ENCODE peak calls at places on chromosomes 4 and X, in five cellular contexts. U is GM12878, R is BJ, B is H7, F is left lung. T is an unnamed sample. For H3K27me3, the result is how much of the 10 kb centered on the place peaks cover.

GRCh38 chr4:145805490-145805889 is 125.5 kb downstream of the C4orf51 start:
- DNase-seq in U (no peak), R (no peak), B (no peak), F (no peak), T (no peak)

GRCh38 chrX:49042581-49043219 is 457 bp downstream of the TFE3 start:
- DNase-seq in U (no peak), R (no peak), B (no peak), F (no peak), T (no peak)

GRCh38 chr4:6342530-6343293 is 73.1 kb downstream of the WFS1 start:
- DNase-seq in U (no peak), R (no peak), B (no peak), F (peak), T (no peak)

GRCh38 chr4:155944516-155944915 is 9.2 kb downstream of the CTSO start:
- DNase-seq in U (no peak), R (no peak), B (no peak), F (no peak), T (no peak)

GRCh38 chr4:140423106-140423505 is 4.3 kb downstream of the CLGN start:
- DNase-seq in U (no peak), R (no peak), B (no peak), F (no peak), T (no peak)

GRCh38 chr4:54296548-54297203 is 67.6 kb downstream of the PDGFRA start:
- DNase-seq in U (no peak), R (no peak), B (no peak), F (no peak), T (no peak)

GRCh38 chr4:166422475-166422874 is 549.4 kb downstream of the TLL1 start:
- DNase-seq in U (no peak), R (peak), B (no peak), F (no peak), T (no peak)

GRCh38 chr4:111283066-111283677 is 660.3 kb upstream of the PITX2 start:
- DNase-seq in U (no peak), R (no peak), B (peak), F (peak), T (peak)

GRCh38 chrX:70132877-70133302 is 357 bp upstream of the IGBP1 start:
- DNase-seq in U (no peak), R (no peak), B (no peak), F (no peak), T (no peak)

GRCh38 chr4:168803727-168804126 is 206.3 kb downstream of the CBR4 start:
- DNase-seq in U (no peak), R (no peak), B (peak), F (no peak), T (no peak)

GRCh38 chr4:66930216-66930615 is 615.1 kb downstream of the CENPC start:
- DNase-seq in U (no peak), R (no peak), B (no peak), F (no peak), T (no peak)

GRCh38 chr4:182066037-182066436 is 177.2 kb upstream of the TENM3 start:
- DNase-seq in U (no peak), R (no peak), B (no peak), F (no peak), T (no peak)

GRCh38 chrX:22192419-22193086 is 80.2 kb upstream of the CBLL2 start:
- DNase-seq in U (peak), R (no peak), B (peak), F (peak), T (peak)

GRCh38 chr4:85544751-85545150 is 69.8 kb downstream of the ARHGAP24 start:
- DNase-seq in U (no peak), R (no peak), B (no peak), F (no peak), T (no peak)

GRCh38 chr4:111064342-111064993 is 441.6 kb upstream of the PITX2 start:
- DNase-seq in U (peak), R (peak), B (peak), F (no peak), T (no peak)

GRCh38 chrX:57132046-57132445 is 5.2 kb downstream of the SPIN2A start:
- DNase-seq in U (no peak), R (no peak), B (no peak), F (no peak), T (no peak)

GRCh38 chrX:20974326-20974725 is 399.9 kb upstream of the CNKSR2 start:
- DNase-seq in U (no peak), R (no peak), B (no peak), F (no peak), T (no peak)

GRCh38 chr4:54998991-54999390 is 126.4 kb downstream of the KDR start:
- DNase-seq in U (no peak), R (no peak), B (no peak), F (no peak), T (no peak)

GRCh38 chr4:118920247-118920646 is 31.6 kb downstream of the SYNPO2 start:
- DNase-seq in U (no peak), R (no peak), B (no peak), F (no peak), T (no peak)

GRCh38 chrX:53281321-53281822 is at the start of gene IQSEC2:
- DNase-seq in U (no peak), R (no peak), B (peak), F (peak), T (peak)

GRCh38 chr4:39043058-39043696 is 11.0 kb upstream of the TMEM156 start:
- DNase-seq in U (no peak), R (peak), B (no peak), F (no peak), T (no peak)

DNA sequence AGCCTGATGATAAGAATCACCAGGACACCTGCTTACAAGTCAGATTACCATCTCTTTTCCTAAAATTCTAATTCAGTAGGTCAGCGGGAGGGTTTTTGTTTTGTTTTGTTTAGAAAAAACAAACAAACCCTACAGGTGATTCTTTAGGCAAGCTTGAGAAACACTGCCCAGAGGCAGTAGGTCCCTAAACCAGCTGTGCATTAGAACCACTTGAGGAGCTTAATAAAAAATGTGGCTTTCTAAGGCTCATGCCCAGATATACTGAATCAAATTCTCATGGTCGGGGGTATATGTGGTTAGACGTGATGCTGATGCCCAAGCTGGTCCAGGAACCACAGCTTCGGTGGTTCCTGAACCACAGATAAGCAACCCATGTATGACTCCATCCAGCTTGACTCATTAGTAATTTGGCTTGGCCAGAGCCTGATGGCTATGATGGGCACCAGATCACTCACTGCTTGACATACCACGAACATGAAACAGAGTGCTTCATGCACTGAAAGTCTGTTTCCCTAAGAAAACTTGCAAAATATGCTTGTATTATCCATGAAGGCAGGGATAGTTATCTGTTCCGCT is 338.1 kb upstream of the F9 start:
- DNase-seq in U (no peak), R (no peak), B (no peak), F (no peak), T (no peak)
- H3K27me3 ChIP-seq in U (under half), R (under half), B (half or more), F (under half), T (under half)

DNA sequence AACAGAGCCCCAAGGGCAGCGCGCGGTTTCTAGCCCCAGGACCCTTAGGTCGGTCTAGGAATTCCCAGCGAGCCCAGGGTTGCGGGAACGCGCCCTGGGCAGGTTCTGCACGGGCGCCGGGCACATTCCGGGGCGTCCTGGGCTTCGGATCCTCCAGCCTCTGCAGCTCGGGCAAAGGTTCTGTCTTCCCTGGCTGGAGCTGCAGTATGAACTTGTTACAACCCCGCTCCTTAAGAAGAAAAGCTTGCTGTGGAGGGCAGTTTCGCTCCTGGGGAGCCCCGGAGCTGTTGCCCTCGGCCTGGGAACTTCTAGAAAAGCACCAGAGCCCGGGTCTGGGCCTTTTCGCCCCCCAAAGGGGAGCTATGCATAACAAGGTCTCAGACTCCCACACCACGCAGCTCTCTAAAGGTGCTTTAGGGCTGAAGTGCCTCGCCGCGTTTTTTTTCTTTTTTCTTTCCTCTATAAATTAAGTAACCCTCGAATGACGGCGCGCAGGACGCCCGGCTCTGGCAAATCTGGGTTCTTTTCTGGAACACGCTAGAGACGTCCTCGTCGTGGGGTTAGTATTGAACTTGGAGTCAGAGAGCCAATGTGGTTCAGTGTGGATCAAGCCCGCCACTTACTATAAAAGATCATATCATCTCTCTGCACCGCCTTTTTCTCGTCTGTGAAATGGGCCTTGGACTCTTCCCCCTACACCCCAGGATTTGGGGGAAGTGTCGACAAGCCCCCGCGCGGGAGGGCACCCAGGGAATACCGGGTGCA is 5.7 kb downstream of the MSX1 start:
- DNase-seq in U (no peak), R (no peak), B (peak), F (no peak), T (no peak)
- H3K27me3 ChIP-seq in U (under half), R (under half), B (half or more), F (half or more), T (half or more)

GRCh38 chrX:147920161-147920666 is 8.5 kb downstream of the FMR1 start:
- DNase-seq in U (no peak), R (no peak), B (no peak), F (no peak), T (no peak)
- H3K27me3 ChIP-seq in U (under half), R (under half), B (under half), F (under half), T (under half)

GRCh38 chrX:19855700-19856381 is 31.6 kb downstream of the SH3KBP1 start:
- DNase-seq in U (no peak), R (no peak), B (no peak), F (no peak), T (no peak)

GRCh38 chrX:19852014-19853005 is 35.1 kb downstream of the SH3KBP1 start:
- DNase-seq in U (no peak), R (no peak), B (no peak), F (no peak), T (no peak)

GRCh38 chrX:19860571-19860970 is 26.8 kb downstream of the SH3KBP1 start:
- DNase-seq in U (no peak), R (no peak), B (no peak), F (no peak), T (no peak)

GRCh38 chrX:19862634-19863236 is 24.7 kb downstream of the SH3KBP1 start:
- DNase-seq in U (no peak), R (no peak), B (no peak), F (no peak), T (no peak)

DNA sequence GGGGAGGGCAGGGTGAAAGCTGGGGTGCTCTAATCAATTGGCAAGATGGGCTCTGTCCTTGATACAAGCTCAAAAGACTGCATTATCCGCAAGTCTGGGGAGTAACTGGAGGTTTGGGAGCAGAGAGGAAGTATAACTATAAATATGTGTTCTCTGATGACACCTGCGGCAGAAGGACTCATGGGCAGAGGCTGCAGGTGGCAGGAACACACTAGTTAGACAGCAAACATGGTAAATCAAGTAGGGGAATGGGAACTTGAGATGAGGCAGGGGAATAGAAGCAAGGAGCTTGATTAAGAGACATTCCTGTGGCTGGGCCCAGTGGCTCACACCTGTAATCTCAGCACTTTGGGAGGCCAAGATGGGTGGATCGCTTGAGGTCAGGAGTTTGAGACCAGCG is 30.3 kb downstream of the SH3KBP1 start:
- DNase-seq in U (no peak), R (no peak), B (no peak), F (no peak), T (no peak)
- H3K27me3 ChIP-seq in U (under half), R (under half), B (under half), F (under half), T (under half)

DNA sequence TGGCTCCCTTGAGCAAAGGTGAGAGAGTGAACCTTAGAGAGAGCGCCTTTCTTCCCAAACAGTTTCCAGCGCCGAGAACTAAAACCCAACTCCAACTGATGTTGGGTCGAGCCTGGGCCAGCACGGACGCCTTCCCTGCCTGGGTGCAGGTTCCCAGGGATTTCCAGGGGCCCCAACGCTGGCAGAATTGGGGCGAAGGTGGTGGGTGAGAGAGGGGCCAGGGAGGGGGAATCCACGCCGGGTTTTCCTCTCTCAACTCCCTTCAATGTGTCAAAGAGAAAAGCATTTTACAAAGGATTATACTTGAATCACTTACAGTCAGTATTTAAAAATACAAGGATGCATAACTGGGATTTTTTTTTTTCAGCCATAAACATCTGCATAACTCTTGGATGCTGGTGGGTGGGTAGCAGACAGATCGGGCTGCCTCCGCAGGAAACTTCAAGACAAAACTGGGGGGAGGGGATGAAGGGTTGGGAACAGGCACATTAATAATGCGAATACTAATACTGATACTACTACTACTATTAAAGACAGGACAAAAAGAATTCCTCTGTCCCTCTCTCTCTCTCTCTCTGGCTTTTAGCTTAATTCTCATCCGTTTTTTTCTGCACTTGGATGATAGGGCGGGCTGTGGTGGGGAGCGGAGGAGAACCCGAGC is 1.3 kb upstream of the ARX start:
- DNase-seq in U (no peak), R (no peak), B (peak), F (no peak), T (no peak)
- H3K27me3 ChIP-seq in U (under half), R (under half), B (half or more), F (half or more), T (half or more)

DNA sequence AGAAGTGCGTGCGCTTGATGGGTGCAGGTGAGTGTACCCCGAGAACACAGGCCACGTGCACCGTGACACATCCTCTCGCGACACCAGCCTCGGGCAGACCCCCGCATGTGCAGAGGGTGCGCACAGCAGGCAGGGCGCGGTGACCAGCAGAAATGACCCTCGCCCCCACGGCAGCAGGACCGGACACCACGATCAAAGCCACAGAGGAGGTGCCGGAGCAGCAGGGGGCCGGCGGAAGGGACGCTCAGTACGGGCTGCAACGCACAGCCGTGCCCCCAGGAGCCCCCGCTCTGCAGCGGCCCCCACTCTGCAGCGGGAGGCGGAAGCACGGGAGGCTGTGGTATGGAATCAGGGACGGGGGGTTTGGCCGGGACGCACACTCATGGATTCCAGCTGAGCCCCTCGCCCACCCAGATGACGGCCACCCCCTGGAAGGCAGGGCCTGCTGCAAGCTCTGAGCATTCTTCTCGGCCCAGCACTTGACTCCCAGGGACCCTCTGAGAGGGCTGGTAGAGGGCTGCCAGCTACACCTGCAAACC is 17.1 kb downstream of the PPP2R3B start:
- DNase-seq in U (no peak), R (no peak), B (peak), F (peak), T (no peak)
- H3K27me3 ChIP-seq in U (under half), R (under half), B (under half), F (under half), T (under half)

DNA sequence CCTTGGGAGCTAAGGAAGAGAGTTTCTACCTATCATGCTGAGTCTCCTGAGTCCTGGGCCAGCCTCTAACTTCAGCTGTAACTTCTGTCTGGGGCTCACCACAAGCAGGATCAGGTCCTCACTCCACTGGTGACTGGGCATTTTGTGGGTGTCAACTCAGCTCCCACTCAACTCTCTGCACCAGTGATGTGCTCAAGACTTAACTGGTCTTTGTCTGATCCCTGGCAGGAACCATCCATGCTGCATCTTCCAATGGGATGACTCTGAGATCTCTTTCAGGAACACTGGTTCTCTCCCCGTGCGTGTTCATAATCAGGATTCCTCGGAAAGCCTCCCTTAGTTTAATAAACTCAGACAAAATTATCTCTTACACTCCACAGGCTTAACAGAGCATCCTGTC is 82.3 kb downstream of the COMMD8 start:
- DNase-seq in U (no peak), R (no peak), B (no peak), F (no peak), T (no peak)
- H3K27me3 ChIP-seq in U (under half), R (under half), B (under half), F (under half), T (under half)

DNA sequence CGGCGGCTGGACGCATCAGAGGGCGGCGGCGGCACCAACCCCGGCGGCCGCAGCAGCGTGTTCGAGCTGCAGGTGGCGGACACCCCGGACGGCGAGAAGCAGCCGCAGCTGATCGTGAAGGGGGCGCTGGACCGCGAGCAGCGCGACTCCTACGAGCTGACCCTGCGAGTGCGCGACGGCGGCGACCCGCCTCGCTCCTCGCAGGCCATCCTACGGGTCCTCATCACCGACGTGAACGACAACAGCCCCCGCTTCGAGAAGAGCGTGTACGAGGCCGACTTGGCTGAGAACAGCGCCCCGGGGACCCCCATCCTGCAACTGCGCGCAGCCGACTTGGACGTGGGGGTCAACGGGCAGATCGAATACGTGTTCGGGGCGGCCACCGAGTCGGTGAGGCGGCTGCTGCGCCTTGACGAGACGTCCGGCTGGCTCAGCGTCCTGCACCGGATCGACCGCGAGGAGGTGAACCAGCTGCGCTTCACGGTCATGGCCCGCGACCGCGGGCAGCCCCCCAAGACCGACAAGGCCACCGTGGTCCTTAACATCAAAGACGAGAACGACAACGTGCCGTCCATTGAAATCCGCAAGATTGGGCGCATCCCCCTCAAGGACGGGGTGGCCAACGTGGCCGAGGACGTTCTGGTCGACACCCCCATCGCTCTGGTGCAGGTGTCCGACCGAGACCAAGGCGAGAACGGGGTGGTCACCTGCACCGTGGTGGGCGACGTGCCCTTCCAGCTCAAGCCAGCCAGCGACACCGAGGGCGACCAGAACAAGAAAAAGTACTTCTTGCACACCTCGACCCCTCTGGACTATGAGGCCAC is 2.1 kb downstream of the PCDH7 start:
- DNase-seq in U (no peak), R (no peak), B (peak), F (peak), T (no peak)
- H3K27me3 ChIP-seq in U (under half), R (under half), B (half or more), F (half or more), T (under half)

GRCh38 chrX:69072486-69073006 is 92.7 kb downstream of the PJA1 start:
- DNase-seq in U (no peak), R (no peak), B (no peak), F (no peak), T (peak)
- H3K27me3 ChIP-seq in U (under half), R (under half), B (under half), F (under half), T (under half)

GRCh38 chr4:43550981-43551627 is 658.6 kb downstream of the GRXCR1 start:
- DNase-seq in U (no peak), R (no peak), B (no peak), F (peak), T (no peak)
- H3K27me3 ChIP-seq in U (under half), R (under half), B (under half), F (under half), T (under half)